ENCODE peak calls at places on chromosomes 7 and 10, in ten cellular contexts. W, Z, S, B, X, J, Q, Y, T and A are unnamed samples.
A peak's percentile ranks its signal among the peaks of the same experiment; 100 is the strongest.

GRCh38 chr7:115352375-115352774 is 430.5 kb downstream of the MDFIC start:
- DNase-seq in Y (peak; percentile 17), J (peak; percentile 85), X (no peak), Z (peak; percentile 66), W (no peak), Q (peak; percentile 63), S (no peak), T (no peak), B (no peak), A (no peak)

GRCh38 chr7:74272305-74273038 is 16.7 kb upstream of the CLIP2 start:
- DNase-seq in T (peak; percentile 30), J (peak; percentile 96), Q (peak; percentile 87), Z (peak; percentile 91), S (peak; percentile 30), X (peak; percentile 80), Y (peak; percentile 71), W (peak; percentile 69), B (no peak), A (no peak)

GRCh38 chr7:1669954-1670893 is at the start of gene ELFN1:
- DNase-seq in S (no peak), Q (no peak), W (no peak), X (no peak), T (peak; percentile 83), Z (no peak), B (no peak), J (no peak), Y (no peak), A (peak; percentile 87)

GRCh38 chr7:27994639-27995038 is 186.0 kb downstream of the JAZF1 start:
- DNase-seq in Y (peak; percentile 29), Q (no peak), T (no peak), J (peak; percentile 34), S (no peak), B (no peak), W (peak; percentile 45), Z (peak; percentile 44), X (no peak), A (no peak)

GRCh38 chr10:117175215-117175900 is 21.9 kb upstream of the KCNK18 start:
- DNase-seq in W (peak; percentile 22), Z (no peak), X (no peak), S (peak; percentile 35), B (no peak), J (no peak), T (no peak), Q (no peak), Y (no peak), A (no peak)

GRCh38 chr10:105691811-105692210 is 1050.7 kb downstream of the SORCS3 start:
- DNase-seq in J (no peak), W (no peak), X (no peak), B (no peak), S (no peak), Z (no peak), Y (peak; percentile 56), Q (no peak), T (peak; percentile 22), A (peak; percentile 49)

GRCh38 chr7:95246935-95247370 is 77.4 kb downstream of the PON1 start:
- DNase-seq in Z (peak; percentile 39), W (peak; percentile 52), S (peak; percentile 27), B (no peak), T (peak; percentile 55), J (peak; percentile 50), Y (peak; percentile 79), X (no peak), Q (peak; percentile 37), A (peak; percentile 75)

GRCh38 chr10:100881552-100882250 is 31.1 kb upstream of the SLF2 start:
- DNase-seq in S (no peak), X (no peak), Q (no peak), T (no peak), Y (no peak), J (no peak), W (no peak), B (no peak), Z (no peak), A (no peak)

GRCh38 chr7:29806131-29806792 is at the start of gene WIPF3:
- DNase-seq in Z (no peak), Y (peak; percentile 8), W (peak; percentile 52), S (peak; percentile 8), Q (no peak), X (no peak), J (no peak), T (peak; percentile 74), B (no peak), A (peak; percentile 55)

GRCh38 chr7:100122067-100122466 is 2.6 kb downstream of the CNPY4 start:
- DNase-seq in Y (no peak), S (no peak), Z (no peak), Q (no peak), T (no peak), J (no peak), W (no peak), B (no peak), X (no peak), A (no peak)

GRCh38 chr10:85665661-85666060 is 700.9 kb downstream of the GRID1 start:
- DNase-seq in Z (no peak), X (no peak), Y (no peak), S (no peak), B (no peak), T (no peak), J (no peak), Q (no peak), W (no peak), A (no peak)

GRCh38 chr7:23529262-23529859 is 2.4 kb downstream of the TRA2A start:
- DNase-seq in J (no peak), B (no peak), T (no peak), S (no peak), Y (no peak), Q (no peak), X (no peak), Z (no peak), W (no peak), A (no peak)

GRCh38 chr7:4226166-4226857 is 455.8 kb upstream of the FOXK1 start:
- DNase-seq in T (no peak), J (no peak), Z (no peak), Y (peak; percentile 4), X (no peak), S (no peak), W (no peak), Q (no peak), B (no peak), A (no peak)

GRCh38 chr7:48180981-48181380 is 9.7 kb downstream of the ABCA13 start:
- DNase-seq in W (no peak), T (no peak), X (no peak), Q (peak; percentile 66), Z (peak; percentile 44), J (no peak), Y (no peak), S (no peak), B (no peak), A (no peak)

GRCh38 chr10:43076876-43077420 is at the start of gene RET:
- DNase-seq in X (no peak), S (peak; percentile 13), Y (no peak), W (peak; percentile 43), Q (no peak), T (peak; percentile 73), B (no peak), J (no peak), Z (no peak), A (peak; percentile 65)